ENCODE peak calls at places on chromosomes 11 and 22, in six cellular contexts. J is A549, Z is nephron progenitor cell, B is germinal center, S is activated T-cell treated with anti-CD3 and anti-CD28 coated beads for 48 hours, Q is GM23338. O is an unnamed sample.
A peak's percentile ranks its signal among the peaks of the same experiment; 100 is the strongest.

GRCh38 chr22:40250608-40251007 is 72.9 kb downstream of the TNRC6B start:
- DNase-seq in J (no peak), Z (no peak), B (no peak), S (no peak), Q (no peak), O (no peak)

GRCh38 chr11:86571273-86571948 is 101.0 kb downstream of the ME3 start:
- DNase-seq in J (peak; percentile 88), Z (peak; percentile 32), B (no peak), S (no peak), Q (peak; percentile 94), O (peak; percentile 26)

GRCh38 chr11:120337896-120338840 is 2.0 kb downstream of the ARHGEF12 start:
- DNase-seq in J (no peak), Z (no peak), B (no peak), S (no peak), Q (no peak), O (peak; percentile 34)

GRCh38 chr22:19121631-19122142 is 525 bp downstream of the DGCR2 start:
- DNase-seq in J (peak; percentile 19), Z (peak; percentile 62), B (peak; percentile 54), S (no peak), Q (peak; percentile 70), O (peak; percentile 68)

GRCh38 chr11:76184551-76184993 is 21.7 kb downstream of the WNT11 start:
- DNase-seq in J (no peak), Z (no peak), B (no peak), S (no peak), Q (no peak), O (no peak)

GRCh38 chr11:125132071-125132470 is 20.6 kb upstream of the TMEM218 start:
- DNase-seq in J (no peak), Z (no peak), B (no peak), S (no peak), Q (no peak), O (peak; percentile 49)

GRCh38 chr11:58600510-58600909 is 21.6 kb downstream of the ZFP91 start:
- DNase-seq in J (no peak), Z (no peak), B (no peak), S (no peak), Q (no peak), O (no peak)

GRCh38 chr11:69063671-69064260 is 15.0 kb downstream of the TPCN2 start:
- DNase-seq in J (no peak), Z (no peak), B (no peak), S (no peak), Q (no peak), O (no peak)

GRCh38 chr11:2328040-2328439 is 26.2 kb downstream of the TSPAN32 start:
- DNase-seq in J (no peak), Z (no peak), B (no peak), S (no peak), Q (no peak), O (no peak)

GRCh38 chr11:59773082-59773438 is 17.9 kb downstream of the STX3 start:
- DNase-seq in J (no peak), Z (no peak), B (no peak), S (no peak), Q (no peak), O (no peak)

GRCh38 chr11:1652778-1653540 is 23.4 kb downstream of the KRTAP5-5 start:
- DNase-seq in J (peak; percentile 51), Z (peak; percentile 93), B (peak; percentile 86), S (peak; percentile 66), Q (peak; percentile 84), O (peak; percentile 79)

GRCh38 chr22:46056169-46057041 is 79.4 kb upstream of the WNT7B start:
- DNase-seq in J (no peak), Z (no peak), B (no peak), S (no peak), Q (no peak), O (no peak)

GRCh38 chr11:74682731-74683278 is 48.4 kb downstream of the CHRDL2 start:
- DNase-seq in J (no peak), Z (no peak), B (no peak), S (no peak), Q (peak; percentile 16), O (no peak)

GRCh38 chr11:46260161-46260560 is 17.3 kb upstream of the CREB3L1 start:
- DNase-seq in J (no peak), Z (no peak), B (no peak), S (no peak), Q (no peak), O (no peak)

GRCh38 chr11:70584786-70585545 is 186.6 kb downstream of the CTTN start:
- DNase-seq in J (no peak), Z (no peak), B (no peak), S (no peak), Q (no peak), O (no peak)

GRCh38 chr11:2827792-2828191 is 57.8 kb downstream of the CDKN1C start:
- DNase-seq in J (no peak), Z (no peak), B (no peak), S (no peak), Q (no peak), O (no peak)

GRCh38 chr11:394858-395655 is 1.0 kb downstream of the PKP3 start:
- DNase-seq in J (no peak), Z (no peak), B (no peak), S (no peak), Q (no peak), O (no peak)

GRCh38 chr11:130785376-130786110 is 130.7 kb downstream of the SNX19 start:
- DNase-seq in J (peak; percentile 30), Z (no peak), B (no peak), S (no peak), Q (peak; percentile 68), O (peak; percentile 62)

GRCh38 chr11:121890377-121890776 is 225.6 kb downstream of the BLID start:
- DNase-seq in J (no peak), Z (no peak), B (no peak), S (no peak), Q (no peak), O (no peak)

GRCh38 chr11:6920702-6921101 is at the start of gene OR2D3:
- DNase-seq in J (no peak), Z (no peak), B (no peak), S (no peak), Q (no peak), O (no peak)

GRCh38 chr22:23894710-23895598 is 771 bp downstream of the MIF start:
- DNase-seq in J (peak; percentile 85), Z (peak; percentile 65), B (peak; percentile 85), S (peak; percentile 73), Q (peak; percentile 92), O (peak; percentile 91)

GRCh38 chr11:45806072-45806933 is 1.4 kb downstream of the SLC35C1 start:
- DNase-seq in J (no peak), Z (no peak), B (no peak), S (no peak), Q (no peak), O (no peak)

GRCh38 chr11:90453525-90453924 is 230.7 kb upstream of the CHORDC1 start:
- DNase-seq in J (no peak), Z (no peak), B (no peak), S (no peak), Q (peak; percentile 36), O (no peak)

GRCh38 chr11:111417011-111417765 is 38.1 kb upstream of the POU2AF1 start:
- DNase-seq in J (no peak), Z (no peak), B (peak; percentile 69), S (no peak), Q (no peak), O (no peak)

O was measured in cardiac muscle cell.